ENCODE peak calls at places on chromosomes 3 and 15, in seven cellular contexts. L is GM23338; E is NCI-H1105; Z is AML-193; I is CD8-positive, alpha-beta memory T cell; Q is AG08395; N is adrenal gland. A is an unnamed sample.

GRCh38 chr3:10353160-10353559 is 32.2 kb upstream of the SEC13 start:
- DNase-seq in L (no peak), E (no peak), Z (no peak), I (no peak), Q (no peak), N (no peak), A (no peak)

GRCh38 chr15:73341886-73342600 is 26.7 kb downstream of the HCN4 start:
- DNase-seq in L (no peak), E (no peak), Z (no peak), I (no peak), Q (no peak), N (no peak), A (no peak)

GRCh38 chr15:87686308-87686707 is 570.2 kb downstream of the NTRK3 start:
- DNase-seq in L (no peak), E (no peak), Z (no peak), I (no peak), Q (no peak), N (no peak), A (no peak)

GRCh38 chr3:47824541-47825473 is 21.9 kb downstream of the DHX30 start:
- DNase-seq in L (peak), E (peak), Z (peak), I (peak), Q (peak), N (peak), A (peak)

GRCh38 chr3:99776516-99777209 is 41.0 kb upstream of the CMSS1 start:
- DNase-seq in L (no peak), E (no peak), Z (no peak), I (no peak), Q (no peak), N (no peak), A (no peak)

GRCh38 chr3:156721687-156722086 is 47.3 kb downstream of the TIPARP start:
- DNase-seq in L (no peak), E (no peak), Z (no peak), I (no peak), Q (no peak), N (no peak), A (no peak)

GRCh38 chr3:43499256-43499655 is 122.6 kb downstream of the ANO10 start:
- DNase-seq in L (no peak), E (no peak), Z (peak), I (no peak), Q (no peak), N (no peak), A (no peak)

GRCh38 chr15:82300883-82301282 is 38.3 kb downstream of the SAXO2 start:
- DNase-seq in L (no peak), E (no peak), Z (no peak), I (no peak), Q (no peak), N (peak), A (no peak)

GRCh38 chr15:67110958-67111864 is 45.8 kb downstream of the SMAD3 start:
- DNase-seq in L (no peak), E (no peak), Z (no peak), I (no peak), Q (no peak), N (no peak), A (no peak)

GRCh38 chr3:112399064-112399463 is 66.1 kb downstream of the CD200 start:
- DNase-seq in L (no peak), E (no peak), Z (no peak), I (no peak), Q (no peak), N (no peak), A (no peak)

GRCh38 chr15:70605606-70606410 is 157.6 kb downstream of the UACA start:
- DNase-seq in L (peak), E (peak), Z (no peak), I (no peak), Q (peak), N (peak), A (no peak)

GRCh38 chr3:13134879-13135206 is 61.6 kb upstream of the IQSEC1 start:
- DNase-seq in L (no peak), E (no peak), Z (no peak), I (no peak), Q (no peak), N (no peak), A (no peak)

GRCh38 chr3:16899919-16900318 is 15.2 kb downstream of the PLCL2 start:
- DNase-seq in L (no peak), E (no peak), Z (no peak), I (no peak), Q (no peak), N (no peak), A (no peak)

GRCh38 chr3:124812291-124813265 is 74.6 kb downstream of the ITGB5 start:
- DNase-seq in L (no peak), E (no peak), Z (no peak), I (no peak), Q (peak), N (peak), A (no peak)

GRCh38 chr3:77562089-77562488 is 522.2 kb downstream of the ROBO2 start:
- DNase-seq in L (no peak), E (no peak), Z (no peak), I (no peak), Q (no peak), N (no peak), A (no peak)

GRCh38 chr3:118782755-118783202 is 251.9 kb downstream of the IGSF11 start:
- DNase-seq in L (no peak), E (no peak), Z (no peak), I (no peak), Q (no peak), N (no peak), A (no peak)

GRCh38 chr3:24220859-24221657 is 273.6 kb downstream of the THRB start:
- DNase-seq in L (peak), E (no peak), Z (no peak), I (no peak), Q (peak), N (peak), A (no peak)

A was measured in WTC11.